ENCODE peak calls at places on chromosomes 2 and 18, in ten cellular contexts. One of them, this sample, is unnamed.

GRCh38 chr2:241894681-241895426 is 25.3 kb downstream of the RTP5 start:
- DNase-seq in OCI-LY7: no peak
- DNase-seq in PC-9: no peak
- DNase-seq in heart right ventricle: no peak
- DNase-seq in heart left ventricle: no peak
- DNase-seq in adrenal gland: peak; percentile 55
- DNase-seq in lower lobe of right lung: peak; percentile 46
- DNase-seq in SK-N-SH: no peak
- DNase-seq in uterus: peak; percentile 26
- DNase-seq in mammary epithelial cell: no peak
- DNase-seq in this sample: peak; percentile 87

GRCh38 chr2:42101641-42102605 is 54.1 kb downstream of the PKDCC start:
- DNase-seq in OCI-LY7: peak; percentile 40
- DNase-seq in PC-9: peak; percentile 55
- DNase-seq in heart right ventricle: peak; percentile 57
- DNase-seq in heart left ventricle: peak; percentile 74
- DNase-seq in adrenal gland: peak; percentile 77
- DNase-seq in lower lobe of right lung: peak; percentile 88
- DNase-seq in SK-N-SH: no peak
- DNase-seq in uterus: peak; percentile 72
- DNase-seq in mammary epithelial cell: no peak
- DNase-seq in this sample: peak; percentile 66

GRCh38 chr18:12862467-12862866 is 21.6 kb downstream of the PTPN2 start:
- DNase-seq in OCI-LY7: peak; percentile 37
- DNase-seq in PC-9: peak; percentile 88
- DNase-seq in heart right ventricle: no peak
- DNase-seq in heart left ventricle: no peak
- DNase-seq in adrenal gland: no peak
- DNase-seq in lower lobe of right lung: no peak
- DNase-seq in SK-N-SH: no peak
- DNase-seq in uterus: no peak
- DNase-seq in mammary epithelial cell: peak; percentile 85
- DNase-seq in this sample: peak; percentile 33

GRCh38 chr2:235989591-235989990 is 178.6 kb downstream of the GBX2 start:
- DNase-seq in OCI-LY7: no peak
- DNase-seq in PC-9: no peak
- DNase-seq in heart right ventricle: no peak
- DNase-seq in heart left ventricle: no peak
- DNase-seq in adrenal gland: no peak
- DNase-seq in lower lobe of right lung: no peak
- DNase-seq in SK-N-SH: no peak
- DNase-seq in uterus: no peak
- DNase-seq in mammary epithelial cell: no peak
- DNase-seq in this sample: no peak

GRCh38 chr2:48221846-48222516 is 308.0 kb upstream of the STON1 start:
- DNase-seq in OCI-LY7: no peak
- DNase-seq in PC-9: no peak
- DNase-seq in heart right ventricle: no peak
- DNase-seq in heart left ventricle: no peak
- DNase-seq in adrenal gland: no peak
- DNase-seq in lower lobe of right lung: no peak
- DNase-seq in SK-N-SH: no peak
- DNase-seq in uterus: no peak
- DNase-seq in mammary epithelial cell: peak; percentile 58
- DNase-seq in this sample: no peak

GRCh38 chr2:138607746-138608145 is 106.2 kb downstream of the SPOPL start:
- DNase-seq in OCI-LY7: no peak
- DNase-seq in PC-9: no peak
- DNase-seq in heart right ventricle: no peak
- DNase-seq in heart left ventricle: no peak
- DNase-seq in adrenal gland: no peak
- DNase-seq in lower lobe of right lung: no peak
- DNase-seq in SK-N-SH: no peak
- DNase-seq in uterus: no peak
- DNase-seq in mammary epithelial cell: no peak
- DNase-seq in this sample: no peak

GRCh38 chr2:172090947-172091625 is 5.8 kb downstream of the DLX1 start:
- DNase-seq in OCI-LY7: no peak
- DNase-seq in PC-9: no peak
- DNase-seq in heart right ventricle: no peak
- DNase-seq in heart left ventricle: no peak
- DNase-seq in adrenal gland: no peak
- DNase-seq in lower lobe of right lung: no peak
- DNase-seq in SK-N-SH: peak; percentile 41
- DNase-seq in uterus: no peak
- DNase-seq in mammary epithelial cell: no peak
- DNase-seq in this sample: no peak

GRCh38 chr2:196718796-196719564 is 79.5 kb downstream of the CCDC150 start:
- DNase-seq in OCI-LY7: no peak
- DNase-seq in PC-9: no peak
- DNase-seq in heart right ventricle: no peak
- DNase-seq in heart left ventricle: peak; percentile 45
- DNase-seq in adrenal gland: peak; percentile 57
- DNase-seq in lower lobe of right lung: no peak
- DNase-seq in SK-N-SH: peak; percentile 51
- DNase-seq in uterus: no peak
- DNase-seq in mammary epithelial cell: no peak
- DNase-seq in this sample: peak; percentile 4

GRCh38 chr2:8088810-8089209 is 593.0 kb upstream of the ID2 start:
- DNase-seq in OCI-LY7: no peak
- DNase-seq in PC-9: no peak
- DNase-seq in heart right ventricle: no peak
- DNase-seq in heart left ventricle: no peak
- DNase-seq in adrenal gland: no peak
- DNase-seq in lower lobe of right lung: no peak
- DNase-seq in SK-N-SH: no peak
- DNase-seq in uterus: no peak
- DNase-seq in mammary epithelial cell: no peak
- DNase-seq in this sample: no peak

GRCh38 chr18:79775441-79776221 is 22.1 kb upstream of the KCNG2 start:
- DNase-seq in OCI-LY7: no peak
- DNase-seq in PC-9: no peak
- DNase-seq in heart right ventricle: no peak
- DNase-seq in heart left ventricle: no peak
- DNase-seq in adrenal gland: no peak
- DNase-seq in lower lobe of right lung: peak; percentile 23
- DNase-seq in SK-N-SH: no peak
- DNase-seq in uterus: no peak
- DNase-seq in mammary epithelial cell: no peak
- DNase-seq in this sample: no peak

GRCh38 chr2:224922142-224922727 is 120.0 kb downstream of the DOCK10 start:
- DNase-seq in OCI-LY7: peak; percentile 85
- DNase-seq in PC-9: no peak
- DNase-seq in heart right ventricle: no peak
- DNase-seq in heart left ventricle: no peak
- DNase-seq in adrenal gland: no peak
- DNase-seq in lower lobe of right lung: no peak
- DNase-seq in SK-N-SH: no peak
- DNase-seq in uterus: no peak
- DNase-seq in mammary epithelial cell: no peak
- DNase-seq in this sample: no peak

GRCh38 chr2:219433666-219434467 is 776 bp upstream of the SPEG start:
- DNase-seq in OCI-LY7: peak; percentile 42
- DNase-seq in PC-9: no peak
- DNase-seq in heart right ventricle: no peak
- DNase-seq in heart left ventricle: peak; percentile 56
- DNase-seq in adrenal gland: no peak
- DNase-seq in lower lobe of right lung: no peak
- DNase-seq in SK-N-SH: peak; percentile 39
- DNase-seq in uterus: peak; percentile 85
- DNase-seq in mammary epithelial cell: no peak
- DNase-seq in this sample: no peak

GRCh38 chr2:223465793-223466192 is 136.4 kb downstream of the SCG2 start:
- DNase-seq in OCI-LY7: no peak
- DNase-seq in PC-9: peak; percentile 80
- DNase-seq in heart right ventricle: peak; percentile 49
- DNase-seq in heart left ventricle: peak; percentile 82
- DNase-seq in adrenal gland: peak; percentile 93
- DNase-seq in lower lobe of right lung: peak; percentile 71
- DNase-seq in SK-N-SH: no peak
- DNase-seq in uterus: peak; percentile 81
- DNase-seq in mammary epithelial cell: peak; percentile 94
- DNase-seq in this sample: peak; percentile 55

GRCh38 chr18:68083776-68084175 is 567.3 kb upstream of the DSEL start:
- DNase-seq in OCI-LY7: no peak
- DNase-seq in PC-9: no peak
- DNase-seq in heart right ventricle: no peak
- DNase-seq in heart left ventricle: no peak
- DNase-seq in adrenal gland: no peak
- DNase-seq in lower lobe of right lung: no peak
- DNase-seq in SK-N-SH: no peak
- DNase-seq in uterus: no peak
- DNase-seq in mammary epithelial cell: no peak
- DNase-seq in this sample: no peak

GRCh38 chr2:26215833-26216232 is 28.6 kb downstream of the HADHA start:
- DNase-seq in OCI-LY7: no peak
- DNase-seq in PC-9: no peak
- DNase-seq in heart right ventricle: no peak
- DNase-seq in heart left ventricle: no peak
- DNase-seq in adrenal gland: no peak
- DNase-seq in lower lobe of right lung: no peak
- DNase-seq in SK-N-SH: no peak
- DNase-seq in uterus: no peak
- DNase-seq in mammary epithelial cell: no peak
- DNase-seq in this sample: no peak
- H3K36me3 ChIP-seq in OCI-LY7: peaks cover 96% of the 10 kb centered on the region
- H3K36me3 ChIP-seq in PC-9: peaks cover 50% of the 10 kb centered on the region
- H3K36me3 ChIP-seq in heart right ventricle: no peaks in the 10 kb centered on the region
- H3K36me3 ChIP-seq in heart left ventricle: peaks cover 97% of the 10 kb centered on the region
- H3K36me3 ChIP-seq in adrenal gland: no peaks in the 10 kb centered on the region
- H3K36me3 ChIP-seq in lower lobe of right lung: peaks cover 85% of the 10 kb centered on the region
- H3K36me3 ChIP-seq in SK-N-SH: peaks cover 62% of the 10 kb centered on the region
- H3K36me3 ChIP-seq in uterus: no peaks in the 10 kb centered on the region
- H3K36me3 ChIP-seq in mammary epithelial cell: peaks cover 25% of the 10 kb centered on the region
- H3K36me3 ChIP-seq in this sample: peaks cover 45% of the 10 kb centered on the region

DNA sequence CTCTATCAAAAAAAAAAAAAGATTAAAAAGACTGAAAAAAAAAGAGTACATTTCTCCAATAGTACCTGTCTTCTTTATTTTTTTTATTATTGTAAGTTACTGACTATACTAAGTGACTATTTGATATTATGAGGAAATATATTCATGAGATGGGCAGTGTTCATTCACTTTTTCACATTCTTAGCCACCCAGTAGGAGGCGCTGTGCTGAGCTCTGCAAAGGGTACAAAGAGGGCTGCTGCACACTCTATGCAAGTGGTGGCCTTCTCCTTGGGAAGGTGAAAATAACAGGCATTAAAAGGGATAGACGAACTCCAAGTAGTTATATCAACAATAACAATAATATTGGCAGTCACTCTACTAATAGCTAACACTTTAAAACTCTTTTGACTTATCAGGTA is 1034.9 kb upstream of the FANCL start:
- DNase-seq in OCI-LY7: no peak
- DNase-seq in PC-9: no peak
- DNase-seq in heart right ventricle: no peak
- DNase-seq in heart left ventricle: no peak
- DNase-seq in adrenal gland: no peak
- DNase-seq in lower lobe of right lung: no peak
- DNase-seq in SK-N-SH: no peak
- DNase-seq in uterus: no peak
- DNase-seq in mammary epithelial cell: no peak
- DNase-seq in this sample: no peak
- TF ChIP-seq CTCF in OCI-LY7: peak; percentile 76
- TF ChIP-seq CTCF in PC-9: peak; percentile 43
- TF ChIP-seq CTCF in heart right ventricle: no peak
- TF ChIP-seq CTCF in heart left ventricle: no peak
- TF ChIP-seq CTCF in adrenal gland: no peak
- TF ChIP-seq CTCF in lower lobe of right lung: no peak
- TF ChIP-seq CTCF in SK-N-SH: peak; percentile 52
- TF ChIP-seq CTCF in uterus: no peak
- TF ChIP-seq CTCF in mammary epithelial cell: peak; percentile 23
- TF ChIP-seq CTCF in this sample: no peak

DNA sequence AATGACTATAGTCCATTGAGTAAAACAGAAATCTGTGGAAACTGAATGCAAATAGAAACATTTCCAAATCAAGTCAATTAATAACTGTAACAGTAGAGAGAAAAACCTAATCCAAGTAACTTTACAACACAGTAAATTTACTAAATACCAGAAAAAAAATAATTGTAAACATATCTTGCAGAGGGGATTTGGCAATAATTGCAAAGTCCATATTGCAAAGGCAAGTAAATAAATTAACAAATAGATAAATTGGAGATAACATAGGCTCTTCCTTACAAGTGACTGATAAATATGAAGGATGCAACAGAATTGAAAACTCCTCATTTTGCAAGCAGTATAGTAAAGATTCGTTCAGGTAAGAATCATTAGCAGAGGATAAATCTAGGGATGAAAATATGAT is 65.0 kb downstream of the SMC6 start:
- DNase-seq in OCI-LY7: no peak
- DNase-seq in PC-9: no peak
- DNase-seq in heart right ventricle: no peak
- DNase-seq in heart left ventricle: no peak
- DNase-seq in adrenal gland: no peak
- DNase-seq in lower lobe of right lung: no peak
- DNase-seq in SK-N-SH: no peak
- DNase-seq in uterus: no peak
- DNase-seq in mammary epithelial cell: no peak
- DNase-seq in this sample: no peak
- H3K36me3 ChIP-seq in OCI-LY7: peaks cover 82% of the 10 kb centered on the region
- H3K36me3 ChIP-seq in PC-9: peaks cover 26% of the 10 kb centered on the region
- H3K36me3 ChIP-seq in heart right ventricle: no peaks in the 10 kb centered on the region
- H3K36me3 ChIP-seq in heart left ventricle: peaks cover 73% of the 10 kb centered on the region
- H3K36me3 ChIP-seq in adrenal gland: no peaks in the 10 kb centered on the region
- H3K36me3 ChIP-seq in lower lobe of right lung: peaks cover 45% of the 10 kb centered on the region
- H3K36me3 ChIP-seq in SK-N-SH: peaks cover 52% of the 10 kb centered on the region
- H3K36me3 ChIP-seq in uterus: no peaks in the 10 kb centered on the region
- H3K36me3 ChIP-seq in mammary epithelial cell: peaks cover 25% of the 10 kb centered on the region
- H3K36me3 ChIP-seq in this sample: peaks cover 5% of the 10 kb centered on the region

GRCh38 chr2:26843041-26843440 is 4.9 kb upstream of the DPYSL5 start:
- DNase-seq in OCI-LY7: no peak
- DNase-seq in PC-9: no peak
- DNase-seq in heart right ventricle: no peak
- DNase-seq in heart left ventricle: no peak
- DNase-seq in adrenal gland: no peak
- DNase-seq in lower lobe of right lung: no peak
- DNase-seq in SK-N-SH: no peak
- DNase-seq in uterus: no peak
- DNase-seq in mammary epithelial cell: no peak
- DNase-seq in this sample: no peak

GRCh38 chr2:26838121-26838906 is 9.6 kb upstream of the DPYSL5 start:
- DNase-seq in OCI-LY7: no peak
- DNase-seq in PC-9: no peak
- DNase-seq in heart right ventricle: no peak
- DNase-seq in heart left ventricle: no peak
- DNase-seq in adrenal gland: no peak
- DNase-seq in lower lobe of right lung: no peak
- DNase-seq in SK-N-SH: no peak
- DNase-seq in uterus: no peak
- DNase-seq in mammary epithelial cell: peak; percentile 19
- DNase-seq in this sample: no peak

GRCh38 chr2:26845021-26845420 is 2.9 kb upstream of the DPYSL5 start:
- DNase-seq in OCI-LY7: no peak
- DNase-seq in PC-9: no peak
- DNase-seq in heart right ventricle: no peak
- DNase-seq in heart left ventricle: no peak
- DNase-seq in adrenal gland: no peak
- DNase-seq in lower lobe of right lung: no peak
- DNase-seq in SK-N-SH: no peak
- DNase-seq in uterus: no peak
- DNase-seq in mammary epithelial cell: no peak
- DNase-seq in this sample: no peak

GRCh38 chr2:26846334-26846863 is 1.5 kb upstream of the DPYSL5 start:
- DNase-seq in OCI-LY7: peak; percentile 74
- DNase-seq in PC-9: peak; percentile 57
- DNase-seq in heart right ventricle: peak; percentile 72
- DNase-seq in heart left ventricle: peak; percentile 73
- DNase-seq in adrenal gland: peak; percentile 84
- DNase-seq in lower lobe of right lung: peak; percentile 80
- DNase-seq in SK-N-SH: peak; percentile 86
- DNase-seq in uterus: peak; percentile 36
- DNase-seq in mammary epithelial cell: peak; percentile 52
- DNase-seq in this sample: peak; percentile 59

GRCh38 chr2:26840937-26841610 is 6.9 kb upstream of the DPYSL5 start:
- DNase-seq in OCI-LY7: peak; percentile 22
- DNase-seq in PC-9: no peak
- DNase-seq in heart right ventricle: no peak
- DNase-seq in heart left ventricle: no peak
- DNase-seq in adrenal gland: no peak
- DNase-seq in lower lobe of right lung: no peak
- DNase-seq in SK-N-SH: peak; percentile 54
- DNase-seq in uterus: no peak
- DNase-seq in mammary epithelial cell: peak; percentile 16
- DNase-seq in this sample: no peak
- TF ChIP-seq CTCF in OCI-LY7: peak; percentile 40
- TF ChIP-seq CTCF in PC-9: peak; percentile 46
- TF ChIP-seq CTCF in heart right ventricle: no peak
- TF ChIP-seq CTCF in heart left ventricle: no peak
- TF ChIP-seq CTCF in adrenal gland: no peak
- TF ChIP-seq CTCF in lower lobe of right lung: no peak
- TF ChIP-seq CTCF in SK-N-SH: peak; percentile 14
- TF ChIP-seq CTCF in uterus: no peak
- TF ChIP-seq CTCF in mammary epithelial cell: peak; percentile 41
- TF ChIP-seq CTCF in this sample: no peak